ENCODE peak calls at places on chromosome 21, in eight cellular contexts. V, J, X, O, C, K, F and Y are unnamed samples.

GRCh38 chr21:34865922-34866271 is 183.2 kb downstream of the RUNX1 start:
- DNase-seq in V (peak; percentile 70), J (no peak), X (no peak), O (peak; percentile 91), C (no peak), K (no peak), F (no peak), Y (no peak)

GRCh38 chr21:16058896-16059295 is 329.1 kb downstream of the USP25 start:
- DNase-seq in V (no peak), J (no peak), X (no peak), O (no peak), C (no peak), K (no peak), F (no peak), Y (no peak)

GRCh38 chr21:14678987-14679574 is 133.0 kb upstream of the SAMSN1 start:
- DNase-seq in V (no peak), J (no peak), X (no peak), O (no peak), C (no peak), K (no peak), F (no peak), Y (no peak)

GRCh38 chr21:14968821-14969220 is 96.0 kb downstream of the NRIP1 start:
- DNase-seq in V (no peak), J (no peak), X (no peak), O (no peak), C (no peak), K (no peak), F (no peak), Y (no peak)

GRCh38 chr21:39156024-39156423 is 27.2 kb downstream of the PSMG1 start:
- DNase-seq in V (no peak), J (no peak), X (no peak), O (no peak), C (no peak), K (no peak), F (no peak), Y (no peak)

GRCh38 chr21:29939859-29940245 is at the start of gene GRIK1:
- DNase-seq in V (no peak), J (peak; percentile 21), X (no peak), O (no peak), C (no peak), K (peak; percentile 56), F (peak; percentile 2), Y (no peak)

GRCh38 chr21:39000496-39000895 is 182.8 kb downstream of the PSMG1 start:
- DNase-seq in V (no peak), J (no peak), X (no peak), O (no peak), C (no peak), K (no peak), F (no peak), Y (no peak)

GRCh38 chr21:35390013-35390776 is 341.1 kb upstream of the RUNX1 start:
- DNase-seq in V (no peak), J (no peak), X (no peak), O (no peak), C (peak; percentile 52), K (no peak), F (peak; percentile 62), Y (no peak)

GRCh38 chr21:28445081-28445830 is 547.4 kb downstream of the LTN1 start:
- DNase-seq in V (no peak), J (no peak), X (no peak), O (no peak), C (no peak), K (no peak), F (peak; percentile 95), Y (no peak)

GRCh38 chr21:46222436-46223116 is 6.0 kb downstream of the LSS start:
- DNase-seq in V (no peak), J (no peak), X (no peak), O (no peak), C (no peak), K (no peak), F (no peak), Y (peak; percentile 52)

GRCh38 chr21:39317134-39318090 is 4.0 kb upstream of the BRWD1 start:
- DNase-seq in V (no peak), J (peak; percentile 13), X (no peak), O (no peak), C (no peak), K (no peak), F (no peak), Y (no peak)

GRCh38 chr21:28142692-28143091 is 850.0 kb downstream of the LTN1 start:
- DNase-seq in V (no peak), J (no peak), X (no peak), O (no peak), C (peak; percentile 32), K (no peak), F (peak; percentile 84), Y (no peak)

GRCh38 chr21:35256468-35256988 is 207.4 kb upstream of the RUNX1 start:
- DNase-seq in V (no peak), J (peak; percentile 70), X (peak; percentile 90), O (no peak), C (peak; percentile 95), K (no peak), F (peak; percentile 98), Y (no peak)

GRCh38 chr21:28336299-28336698 is 656.4 kb downstream of the LTN1 start:
- DNase-seq in V (no peak), J (peak; percentile 14), X (no peak), O (no peak), C (peak; percentile 47), K (no peak), F (peak; percentile 94), Y (no peak)

GRCh38 chr21:34621434-34622000 is 6.6 kb upstream of the RCAN1 start:
- DNase-seq in V (no peak), J (no peak), X (no peak), O (no peak), C (no peak), K (no peak), F (no peak), Y (no peak)

DNA sequence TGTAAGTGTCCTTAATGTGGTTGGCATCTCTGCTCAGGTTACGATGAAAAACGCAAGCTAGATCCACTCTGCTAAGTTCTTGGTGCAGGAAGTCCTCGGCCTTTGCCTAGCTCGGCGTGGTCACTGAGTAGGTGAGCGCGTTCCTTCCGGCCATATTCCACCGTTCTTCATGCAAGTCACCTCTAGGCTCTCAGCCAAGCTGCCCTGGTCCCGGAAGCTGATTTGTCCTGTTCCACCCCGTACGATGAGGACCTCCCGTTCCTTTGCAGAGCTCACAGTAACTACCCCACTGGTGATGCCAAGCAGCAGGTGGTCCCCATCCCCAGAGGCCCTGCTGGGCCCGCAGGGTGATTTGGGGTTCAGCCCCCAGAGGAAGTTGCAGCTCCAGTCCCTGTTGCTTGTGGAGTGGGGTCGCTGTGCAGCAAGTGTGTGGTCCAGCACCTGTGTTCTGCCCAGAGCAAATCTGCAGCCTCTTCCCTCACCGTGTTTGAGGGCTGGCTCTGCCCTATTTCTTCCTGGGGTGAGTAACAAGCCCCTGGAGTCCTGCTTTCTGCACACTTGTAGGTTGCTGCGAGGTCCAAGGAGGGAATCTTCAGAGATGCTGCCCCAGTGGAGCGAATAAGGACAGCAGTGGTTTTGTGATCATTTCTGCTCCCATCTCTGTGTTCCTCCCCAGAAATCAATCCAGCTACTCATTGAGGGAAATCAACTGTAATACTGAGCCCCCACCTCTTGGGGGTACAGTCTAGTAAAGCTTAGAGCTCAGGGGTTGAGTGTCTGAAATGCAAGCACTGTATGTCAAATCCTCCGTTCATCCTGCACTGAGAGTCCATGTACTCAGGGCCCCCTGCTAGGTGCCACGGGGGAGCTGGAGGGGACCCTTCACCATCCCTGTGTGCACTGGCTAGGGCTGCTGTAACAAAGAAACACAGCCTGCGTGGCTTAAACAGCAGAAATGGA is 2.3 kb downstream of the UMODL1 start:
- DNase-seq in V (no peak), J (no peak), X (no peak), O (no peak), C (no peak), K (no peak), F (no peak), Y (no peak)
- TF ChIP-seq CTCF in V (no peak), J (no peak), X (no peak), O (no peak), C (no peak), K (no peak), F (no peak), Y (no peak)

DNA sequence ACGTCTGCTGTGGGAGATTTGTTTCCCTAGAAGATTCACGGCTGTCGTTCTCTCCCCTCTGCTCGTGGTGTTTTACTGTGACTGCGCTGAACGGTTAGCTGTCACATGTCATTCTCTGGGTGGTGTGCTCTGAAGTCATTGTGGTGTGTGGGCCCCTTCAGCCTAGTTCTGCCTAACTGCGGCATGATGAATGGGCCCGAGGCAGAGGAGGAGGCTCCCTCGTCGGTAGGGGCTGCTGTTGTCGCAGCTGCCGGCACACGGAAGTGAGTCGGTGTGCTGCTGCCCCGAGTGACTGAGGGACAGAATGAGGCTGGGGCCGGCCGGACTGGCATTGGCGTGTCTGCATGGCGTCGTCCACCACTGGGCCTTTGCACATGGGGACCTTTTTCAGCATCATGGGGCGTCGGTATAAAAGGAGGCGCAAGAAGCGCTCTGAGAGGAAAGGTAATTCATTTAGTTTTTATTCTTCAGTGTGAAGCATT is 77.9 kb downstream of the ADARB1 start:
- DNase-seq in V (peak; percentile 79), J (peak; percentile 12), X (peak; percentile 85), O (peak; percentile 10), C (no peak), K (peak; percentile 67), F (no peak), Y (no peak)
- TF ChIP-seq CTCF in V (peak; percentile 64), J (no peak), X (peak; percentile 52), O (peak; percentile 69), C (peak; percentile 68), K (peak; percentile 19), F (no peak), Y (no peak)

GRCh38 chr21:25791321-25791720 is 56.5 kb downstream of the GABPA start:
- DNase-seq in V (no peak), J (no peak), X (no peak), O (no peak), C (no peak), K (no peak), F (no peak), Y (no peak)

GRCh38 chr21:25788677-25789076 is 53.9 kb downstream of the GABPA start:
- DNase-seq in V (no peak), J (no peak), X (no peak), O (no peak), C (no peak), K (no peak), F (no peak), Y (no peak)

DNA sequence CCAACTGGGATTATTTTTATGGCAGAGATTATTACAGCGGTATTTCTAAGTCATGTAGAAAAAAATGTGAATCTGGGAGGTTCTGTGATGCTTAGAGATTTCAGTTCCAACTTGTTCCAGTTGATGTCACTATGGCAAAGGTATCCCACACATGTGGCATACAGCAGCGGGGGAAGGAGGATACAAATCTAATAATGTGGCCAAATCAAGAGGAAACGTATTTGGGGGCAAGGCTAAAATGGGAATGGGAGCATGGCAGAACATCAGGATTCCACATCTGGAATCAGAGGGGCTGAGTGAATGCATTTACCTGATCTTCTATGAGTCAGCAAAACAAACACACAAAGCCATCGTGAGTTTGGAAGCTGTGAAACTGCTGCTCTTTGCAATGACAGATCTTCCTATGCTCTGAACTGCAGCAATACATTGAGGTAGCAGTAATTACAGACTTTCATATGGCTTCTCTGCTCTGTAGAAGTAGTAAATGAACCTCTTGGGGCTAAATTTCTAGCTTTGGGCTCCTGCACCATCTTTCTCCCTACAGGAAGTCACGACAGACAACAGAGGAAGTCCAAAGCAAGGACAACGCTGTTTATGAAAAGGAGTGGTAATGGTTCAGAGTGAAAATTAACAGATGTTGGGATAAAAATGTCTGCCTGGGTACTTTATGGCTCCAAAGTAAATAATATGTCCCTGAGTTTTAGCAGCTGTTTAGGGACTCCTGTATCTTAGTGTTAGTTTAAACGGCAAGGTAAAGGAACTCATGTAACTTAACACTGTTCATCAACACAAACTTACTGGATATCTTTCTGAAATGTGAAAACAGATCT is 55.6 kb downstream of the GABPA start:
- DNase-seq in V (peak; percentile 11), J (peak; percentile 34), X (no peak), O (no peak), C (peak; percentile 2), K (no peak), F (peak; percentile 38), Y (no peak)
- TF ChIP-seq CTCF in V (peak; percentile 15), J (peak; percentile 40), X (peak; percentile 66), O (peak; percentile 18), C (peak; percentile 61), K (peak; percentile 25), F (peak; percentile 32), Y (no peak)

GRCh38 chr21:41957991-41958766 is 4.4 kb upstream of the C2CD2 start:
- DNase-seq in V (no peak), J (peak; percentile 47), X (no peak), O (no peak), C (peak; percentile 63), K (no peak), F (peak; percentile 98), Y (no peak)
- TF ChIP-seq CTCF in V (no peak), J (no peak), X (peak; percentile 39), O (no peak), C (peak; percentile 38), K (no peak), F (peak; percentile 42), Y (no peak)